ENCODE peak calls at places on chromosomes 12 and 14, in five cellular contexts. D is brain microvascular endothelial cell, O is vagina, Y is GM23338, K is GM12865. L is an unnamed sample.

GRCh38 chr12:129819391-129819790 is 84.4 kb downstream of the TMEM132D start:
- DNase-seq in D (peak), Y (no peak), O (no peak), K (no peak), L (no peak)

GRCh38 chr12:85007836-85008235 is 28.2 kb downstream of the TSPAN19 start:
- DNase-seq in O (no peak), K (no peak), D (no peak), Y (no peak), L (no peak)

GRCh38 chr12:124884587-124885438 is 21.1 kb upstream of the SCARB1 start:
- DNase-seq in Y (peak), O (no peak), D (no peak), K (peak), L (no peak)

GRCh38 chr12:31959701-31960391 is 631 bp downstream of the RESF1 start:
- DNase-seq in D (peak), O (no peak), Y (peak), K (peak), L (peak)

GRCh38 chr12:4148418-4149056 is 125.0 kb upstream of the CCND2 start:
- DNase-seq in Y (no peak), D (no peak), O (peak), K (peak), L (no peak)

GRCh38 chr14:92704036-92704804 is 44.2 kb downstream of the LGMN start:
- DNase-seq in D (no peak), Y (no peak), K (peak), O (no peak), L (no peak)

GRCh38 chr12:42565001-42565400 is 24.5 kb downstream of the PRICKLE1 start:
- DNase-seq in Y (peak), O (no peak), K (no peak), D (no peak), L (no peak)

GRCh38 chr12:114625294-114625851 is 58.6 kb downstream of the TBX3 start:
- DNase-seq in O (no peak), Y (peak), K (peak), D (peak), L (peak)

GRCh38 chr12:112170376-112170775 is 45.0 kb downstream of the TRAFD1 start:
- DNase-seq in Y (peak), D (peak), K (peak), O (no peak), L (no peak)

GRCh38 chr14:102028733-102029132 is 58.1 kb downstream of the HSP90AA1 start:
- DNase-seq in O (no peak), Y (no peak), K (no peak), D (peak), L (no peak)

GRCh38 chr12:91178139-91178561 is 4.5 kb downstream of the DCN start:
- DNase-seq in Y (peak), D (no peak), K (no peak), O (no peak), L (no peak)

GRCh38 chr14:65032319-65032718 is 45.6 kb downstream of the FNTB start:
- DNase-seq in D (no peak), O (no peak), K (no peak), Y (no peak), L (no peak)

GRCh38 chr14:94047581-94047980 is 21.4 kb downstream of the OTUB2 start:
- DNase-seq in O (no peak), K (no peak), D (no peak), Y (no peak), L (no peak)

GRCh38 chr12:16285586-16285985 is 8.1 kb upstream of the SLC15A5 start:
- DNase-seq in O (no peak), Y (no peak), D (peak), K (no peak), L (no peak)

GRCh38 chr12:59632408-59632807 is 36.6 kb downstream of the SLC16A7 start:
- DNase-seq in K (no peak), D (no peak), O (no peak), Y (no peak), L (no peak)

GRCh38 chr12:6201775-6202292 is 1.6 kb downstream of the CD9 start:
- DNase-seq in D (no peak), O (no peak), Y (no peak), K (no peak), L (no peak)

GRCh38 chr12:113347892-113348291 is 10.5 kb upstream of the PLBD2 start:
- DNase-seq in Y (no peak), D (no peak), O (no peak), K (no peak), L (no peak)

GRCh38 chr12:63844391-63845341 is at the start of gene SRGAP1:
- DNase-seq in D (peak), K (peak), O (peak), Y (peak), L (no peak)

GRCh38 chr12:19181666-19182426 is 52.3 kb downstream of the PLEKHA5 start:
- DNase-seq in D (no peak), K (no peak), Y (no peak), O (no peak), L (peak)

GRCh38 chr12:117587646-117588287 is 226.3 kb upstream of the NOS1 start:
- DNase-seq in D (peak), O (no peak), Y (peak), K (peak), L (peak)

GRCh38 chr12:71838661-71839060 is 898 bp upstream of the TBC1D15 start:
- DNase-seq in D (no peak), Y (no peak), K (no peak), O (no peak), L (no peak)
- H3K4me3 ChIP-seq in D (no peak), Y (peak), K (peak), O (peak), L (no peak)

DNA sequence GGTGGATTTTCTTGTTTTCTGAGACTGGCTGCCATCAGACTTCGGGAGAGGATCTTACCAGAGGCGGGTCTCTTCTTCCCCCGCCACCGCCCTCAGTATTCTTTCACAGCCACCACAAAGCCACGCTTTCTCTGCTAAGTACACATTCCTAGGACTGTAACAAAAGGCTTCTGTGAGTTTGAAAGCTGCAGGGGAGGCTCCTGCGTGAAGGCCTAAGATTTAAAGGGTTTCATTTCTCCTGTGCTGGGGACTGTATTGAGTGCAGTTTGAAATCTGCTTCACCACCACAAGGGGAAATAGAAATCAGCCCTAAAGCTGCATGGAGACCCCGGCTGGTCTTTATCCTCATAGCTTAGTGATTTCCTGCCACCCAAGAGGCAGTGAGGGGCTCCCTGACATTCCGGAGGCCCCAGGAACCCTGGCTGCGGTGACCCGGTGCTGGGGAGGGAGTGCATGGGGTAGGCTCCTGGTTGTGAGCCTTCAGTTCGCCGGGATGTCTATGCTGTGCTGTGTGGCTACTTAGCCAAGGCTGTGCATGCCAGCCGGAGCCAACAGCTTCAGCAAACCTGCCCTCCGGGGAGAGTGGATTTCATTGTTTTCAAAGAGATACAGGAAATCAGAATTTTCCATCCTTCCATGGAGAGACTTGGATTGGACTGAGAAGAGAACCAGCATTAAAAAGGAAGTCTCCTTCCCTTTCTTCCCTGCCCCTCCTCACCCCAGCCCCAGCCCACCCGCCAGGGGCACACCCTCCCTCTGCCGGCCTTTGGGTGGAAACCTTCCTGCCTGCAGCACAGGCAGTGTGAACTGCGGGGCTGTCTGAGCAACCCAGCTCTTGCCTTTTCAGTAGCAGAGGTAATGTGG is 163.3 kb downstream of the ETV6 start:
- DNase-seq in K (peak), O (no peak), Y (peak), D (no peak), L (peak)
- H3K4me3 ChIP-seq in K (peak), O (peak), Y (peak), D (peak), L (peak)

DNA sequence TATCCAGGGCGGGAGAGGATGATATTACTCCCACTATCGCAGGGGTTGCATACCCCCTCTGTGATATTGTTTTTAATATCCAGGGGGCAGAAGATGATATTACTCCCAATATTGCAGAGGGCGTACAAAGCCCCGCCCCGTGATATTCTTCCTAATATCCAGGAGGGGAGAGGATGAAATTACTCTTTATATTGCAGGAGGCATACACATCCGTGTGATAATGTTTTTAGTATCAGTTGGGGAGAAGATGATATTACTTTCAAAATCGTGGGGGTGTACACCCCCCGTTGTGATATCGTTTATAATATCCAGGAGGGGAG is 52.9 kb upstream of the OXA1L start:
- DNase-seq in O (no peak), Y (no peak), K (no peak), D (no peak), L (no peak)
- H3K4me3 ChIP-seq in O (no peak), Y (peak), K (peak), D (peak), L (peak)

GRCh38 chr14:68043752-68044151 is 224.2 kb downstream of the RAD51B start:
- DNase-seq in K (no peak), O (no peak), D (no peak), Y (no peak), L (no peak)

GRCh38 chr14:68042591-68043210 is 223.1 kb downstream of the RAD51B start:
- DNase-seq in D (no peak), O (no peak), K (no peak), Y (no peak), L (no peak)

GRCh38 chr14:68042002-68042401 is 222.4 kb downstream of the RAD51B start:
- DNase-seq in K (no peak), D (no peak), O (no peak), Y (no peak), L (no peak)

GRCh38 chr14:68050177-68050576 is 230.6 kb downstream of the RAD51B start:
- DNase-seq in K (no peak), D (no peak), Y (no peak), O (no peak), L (no peak)

DNA sequence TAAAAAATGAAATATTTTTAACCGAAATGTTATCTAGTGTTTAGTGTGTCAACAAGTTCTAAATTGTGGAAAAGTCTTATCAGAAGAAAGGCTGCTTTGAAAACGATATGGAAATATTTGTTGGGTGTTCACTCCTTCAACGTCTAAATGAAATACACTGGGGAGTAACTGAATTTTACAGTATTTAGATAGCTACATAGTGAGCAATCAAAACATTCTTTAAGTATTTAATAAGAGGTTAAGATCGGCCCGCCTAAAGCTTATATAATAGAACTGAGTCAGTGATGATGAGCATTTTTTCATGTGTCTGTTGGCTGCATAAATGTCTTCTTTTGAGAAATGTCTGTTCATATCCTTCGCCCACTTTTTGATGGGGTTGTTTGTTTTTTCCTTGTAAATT is 228.3 kb downstream of the RAD51B start:
- DNase-seq in K (no peak), D (peak), O (no peak), Y (no peak), L (no peak)
- H3K4me3 ChIP-seq in K (no peak), D (no peak), O (no peak), Y (no peak), L (no peak)

DNA sequence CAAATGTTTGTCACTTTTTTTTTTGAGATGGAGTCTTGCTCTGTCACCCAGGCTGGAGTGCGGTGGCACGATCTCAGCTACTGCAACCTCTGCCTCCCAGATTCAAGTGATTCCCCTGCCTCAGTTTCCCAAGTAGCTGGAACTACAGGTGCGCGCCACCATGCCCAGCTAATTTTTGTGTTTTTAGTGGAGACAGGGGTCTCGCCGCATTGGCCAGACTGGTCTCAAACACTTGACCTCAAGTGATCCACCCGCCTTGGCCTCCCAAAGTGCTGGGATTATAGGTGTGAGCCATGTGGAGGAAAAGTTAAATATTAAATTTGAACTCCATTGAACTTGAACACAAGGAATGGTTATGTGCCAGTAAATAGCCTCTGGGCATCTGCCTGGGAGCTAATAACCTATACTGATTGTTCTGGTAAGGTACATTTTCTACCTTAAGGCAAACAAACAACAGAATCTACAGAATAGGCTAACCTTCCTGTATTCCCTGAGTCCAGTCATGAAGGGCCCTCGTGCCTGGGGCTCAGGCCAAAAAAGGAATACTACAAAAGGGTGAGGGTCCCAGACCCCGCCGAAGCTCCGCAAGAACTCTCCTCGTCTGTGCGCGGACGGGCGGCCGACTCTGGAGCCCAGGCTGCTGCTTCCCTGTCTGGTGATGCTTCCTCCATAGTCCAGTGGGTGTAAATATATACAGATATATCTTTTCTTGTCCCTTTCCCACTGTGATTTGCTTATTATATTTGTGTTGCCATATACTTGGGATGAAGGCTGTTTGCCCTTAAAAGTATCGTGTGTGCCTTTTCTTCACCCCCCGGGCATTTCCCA is 74.0 kb upstream of the EIF5 start:
- DNase-seq in O (peak), Y (no peak), K (no peak), D (peak), L (no peak)
- H3K4me3 ChIP-seq in O (peak), Y (no peak), K (no peak), D (peak), L (no peak)

GRCh38 chr12:108340037-108340436 is 926 bp upstream of the CMKLR1 start:
- DNase-seq in Y (no peak), O (no peak), K (no peak), D (no peak), L (no peak)

GRCh38 chr12:108333898-108334699 is 5.0 kb downstream of the CMKLR1 start:
- DNase-seq in O (no peak), Y (no peak), D (peak), K (peak), L (peak)

GRCh38 chr12:108335349-108336119 is 3.6 kb downstream of the CMKLR1 start:
- DNase-seq in Y (no peak), D (no peak), K (peak), O (no peak), L (no peak)

GRCh38 chr12:108338915-108339657 is at the start of gene CMKLR1:
- DNase-seq in O (no peak), Y (peak), K (no peak), D (no peak), L (no peak)

DNA sequence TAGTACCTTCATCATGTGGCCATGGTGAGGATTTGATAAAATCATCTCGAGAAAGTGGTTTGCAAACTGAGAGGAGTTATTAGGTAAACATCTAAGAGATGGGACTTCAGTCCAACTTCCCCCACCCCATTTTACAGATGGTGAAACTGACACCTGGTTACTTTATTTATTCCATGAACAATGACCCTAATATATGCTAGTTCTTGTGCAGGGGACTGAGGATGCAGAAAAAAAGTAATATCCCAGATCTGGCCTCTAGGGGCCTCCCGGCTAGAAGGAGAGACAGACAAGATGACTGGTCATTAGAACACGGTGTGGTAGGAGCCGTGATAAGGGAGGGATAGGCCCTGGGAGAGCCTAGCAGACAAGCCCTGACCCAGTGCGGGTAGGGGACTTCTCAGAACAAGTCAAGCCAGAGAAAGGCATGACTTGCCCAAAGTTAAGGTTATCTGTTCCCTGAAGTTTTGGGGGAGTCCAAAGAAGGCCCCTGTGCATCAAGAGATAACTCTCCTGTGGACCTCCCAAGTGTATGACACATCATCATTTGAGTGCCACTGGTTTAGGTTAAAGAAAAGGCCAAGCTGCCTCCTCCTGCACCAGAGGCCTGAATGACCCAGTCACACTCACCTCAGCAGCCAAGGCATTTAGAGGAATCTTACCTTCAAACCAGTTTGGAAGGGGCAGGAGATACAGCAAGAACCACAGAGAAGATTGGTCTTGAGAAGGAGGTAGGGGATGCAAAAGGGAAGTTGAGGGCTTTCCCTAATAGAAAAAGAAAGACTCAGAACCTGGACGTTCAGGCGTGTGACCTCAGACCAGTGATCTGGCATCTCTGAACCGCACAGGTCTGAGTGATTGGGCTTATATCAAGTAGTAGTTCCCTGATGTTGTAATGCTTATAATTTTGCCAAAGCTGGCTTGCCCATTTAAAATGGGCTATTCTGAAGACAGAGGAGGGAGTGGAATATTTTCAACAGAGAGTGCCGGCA is 1.6 kb downstream of the CMKLR1 start:
- DNase-seq in D (peak), Y (peak), O (no peak), K (peak), L (peak)
- H3K4me3 ChIP-seq in D (no peak), Y (no peak), O (no peak), K (no peak), L (no peak)

DNA sequence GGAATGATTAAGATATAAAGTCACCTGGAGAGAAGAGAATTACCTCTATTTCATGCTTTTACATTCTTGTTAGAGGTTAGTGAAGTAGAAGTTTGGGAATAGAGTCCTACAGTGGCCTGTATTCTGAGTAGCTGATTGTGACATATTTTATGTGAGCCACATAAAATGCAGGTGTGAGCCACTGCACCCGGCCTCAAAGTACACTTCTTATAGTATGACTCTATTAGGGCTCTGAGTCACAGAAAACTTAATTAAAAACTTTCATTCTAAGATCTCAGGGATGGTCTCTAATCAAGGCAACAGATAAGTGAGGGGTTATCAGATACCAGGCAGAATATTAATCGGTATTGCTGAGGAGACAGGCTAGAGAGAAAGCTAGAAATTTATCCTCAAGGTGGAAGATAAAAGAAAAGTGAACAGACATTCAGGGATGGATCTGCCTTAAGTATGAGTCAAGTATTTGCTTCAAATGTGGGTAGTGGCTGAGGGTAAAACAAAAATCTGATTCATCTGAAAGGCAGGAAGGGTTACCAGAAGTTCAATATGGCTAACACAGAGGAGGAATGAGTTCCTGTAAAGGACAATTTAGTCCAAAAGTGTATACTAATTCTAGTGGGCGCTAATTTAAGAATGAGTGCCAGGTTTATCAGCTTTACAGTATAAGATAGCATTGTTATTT is 5.5 kb upstream of the G2E3 start:
- DNase-seq in Y (no peak), O (no peak), K (no peak), D (peak), L (no peak)
- H3K4me3 ChIP-seq in Y (no peak), O (no peak), K (no peak), D (no peak), L (no peak)